ENCODE peak calls at places on chromosomes 4 and X, in ten cellular contexts. Y is uterus, M is neural progenitor cell, W is heart right ventricle, D is mammary epithelial cell, T is hepatocyte, R is testis, Z is GM23338, E is tibial artery, U is dorsolateral prefrontal cortex. F is an unnamed sample.

GRCh38 chr4:53598483-53598882 is 7.2 kb upstream of the LNX1 start:
- DNase-seq in Y (no peak), M (no peak), W (no peak), D (no peak), T (no peak), R (no peak), Z (no peak), E (no peak), U (no peak), F (no peak)

GRCh38 chr4:110751991-110752390 is 129.1 kb upstream of the PITX2 start:
- DNase-seq in Y (no peak), M (no peak), W (no peak), D (no peak), T (no peak), R (no peak), Z (no peak), E (no peak), U (no peak), F (no peak)

GRCh38 chr4:156217236-156217635 is 263.6 kb upstream of the CTSO start:
- DNase-seq in Y (no peak), M (no peak), W (no peak), D (no peak), T (no peak), R (no peak), Z (no peak), E (no peak), U (no peak), F (no peak)

GRCh38 chr4:8277356-8278008 is 7.9 kb downstream of the HTRA3 start:
- DNase-seq in Y (no peak), M (no peak), W (no peak), D (no peak), T (no peak), R (no peak), Z (no peak), E (no peak), U (no peak), F (no peak)

GRCh38 chr4:117479673-117480072 is 394.3 kb upstream of the TRAM1L1 start:
- DNase-seq in Y (no peak), M (no peak), W (no peak), D (peak), T (no peak), R (no peak), Z (no peak), E (no peak), U (no peak), F (no peak)

GRCh38 chrX:82081027-82081426 is 879.1 kb downstream of the SH3BGRL start:
- DNase-seq in Y (no peak), M (peak), W (no peak), D (no peak), T (no peak), R (peak), Z (peak), E (no peak), U (no peak), F (no peak)

GRCh38 chrX:54048413-54048812 is 4.1 kb upstream of the PHF8 start:
- DNase-seq in Y (no peak), M (peak), W (no peak), D (no peak), T (no peak), R (no peak), Z (no peak), E (no peak), U (no peak), F (no peak)

GRCh38 chr4:72314869-72315268 is 254.2 kb downstream of the ADAMTS3 start:
- DNase-seq in Y (no peak), M (no peak), W (peak), D (peak), T (peak), R (no peak), Z (no peak), E (no peak), U (no peak), F (peak)

GRCh38 chr4:138839574-138839973 is 176.0 kb upstream of the NOCT start:
- DNase-seq in Y (no peak), M (no peak), W (no peak), D (no peak), T (no peak), R (no peak), Z (no peak), E (no peak), U (no peak), F (no peak)

GRCh38 chr4:169438057-169438480 is 167.3 kb upstream of the SH3RF1 start:
- DNase-seq in Y (no peak), M (no peak), W (no peak), D (no peak), T (peak), R (no peak), Z (no peak), E (no peak), U (no peak), F (no peak)

GRCh38 chr4:75249739-75250138 is 264.5 kb downstream of the RCHY1 start:
- DNase-seq in Y (no peak), M (no peak), W (no peak), D (no peak), T (no peak), R (no peak), Z (no peak), E (no peak), U (no peak), F (no peak)
- H3K27ac ChIP-seq in Y (no peak), M (no peak), W (no peak), D (no peak), T (peak), R (no peak), Z (no peak), E (no peak), U (no peak), F (no peak)

DNA sequence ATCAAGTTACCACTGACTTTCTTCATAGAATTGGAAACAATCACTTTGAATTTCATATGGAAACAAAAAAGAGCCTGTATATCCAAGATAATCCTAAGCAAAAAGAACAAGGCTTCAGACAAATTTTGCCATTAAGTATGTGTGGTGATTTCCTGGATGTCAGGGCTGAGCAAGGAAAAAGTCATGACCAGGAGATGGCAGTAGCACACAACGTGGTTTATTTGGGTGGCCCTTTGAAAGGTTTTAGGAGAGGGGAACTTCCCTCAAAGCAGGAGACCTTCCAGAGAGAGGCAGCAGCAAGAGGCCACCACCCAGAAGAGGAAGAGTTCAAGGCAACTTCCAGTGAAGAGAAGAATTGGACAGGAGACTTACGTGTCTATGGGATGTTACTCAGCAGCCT is 18.1 kb upstream of the ZXDB start:
- DNase-seq in Y (no peak), M (peak), W (no peak), D (no peak), T (no peak), R (no peak), Z (peak), E (no peak), U (no peak), F (no peak)
- TF ChIP-seq CTCF in Y (no peak), M (peak), W (no peak), D (peak), T (peak), R (no peak), Z (peak), E (peak), U (peak), F (peak)

GRCh38 chr4:36324808-36325207 is 43.4 kb downstream of the DTHD1 start:
- DNase-seq in Y (no peak), M (no peak), W (no peak), D (no peak), T (no peak), R (no peak), Z (no peak), E (no peak), U (no peak), F (no peak)

GRCh38 chr4:36323801-36324419 is 42.5 kb downstream of the DTHD1 start:
- DNase-seq in Y (no peak), M (no peak), W (no peak), D (no peak), T (no peak), R (no peak), Z (no peak), E (no peak), U (no peak), F (no peak)

GRCh38 chr4:36325916-36326315 is 44.5 kb downstream of the DTHD1 start:
- DNase-seq in Y (no peak), M (no peak), W (no peak), D (no peak), T (no peak), R (no peak), Z (no peak), E (no peak), U (no peak), F (no peak)

GRCh38 chr4:36326610-36327009 is 45.2 kb downstream of the DTHD1 start:
- DNase-seq in Y (no peak), M (no peak), W (no peak), D (peak), T (no peak), R (no peak), Z (no peak), E (no peak), U (no peak), F (no peak)

DNA sequence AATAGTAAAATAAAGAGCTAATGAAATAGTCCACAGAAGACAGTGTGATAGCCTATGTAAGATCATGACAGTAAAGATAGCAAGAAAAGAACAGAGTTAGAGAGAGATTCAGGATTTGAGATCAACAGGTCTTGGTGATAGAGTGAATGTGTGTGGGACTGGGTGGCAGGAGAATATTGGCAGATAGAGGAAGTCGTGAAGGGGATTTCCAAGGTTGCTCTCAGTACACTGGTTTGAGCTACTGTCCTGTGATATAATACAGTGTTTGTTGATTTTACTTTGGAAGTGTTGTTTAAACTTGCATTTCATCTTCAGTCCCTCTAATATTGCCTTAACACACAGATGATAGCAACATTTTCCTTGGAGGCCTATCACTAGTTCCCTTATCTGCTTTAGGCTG is 44.1 kb downstream of the DTHD1 start:
- DNase-seq in Y (no peak), M (no peak), W (no peak), D (no peak), T (no peak), R (no peak), Z (no peak), E (no peak), U (no peak), F (no peak)
- H3K27ac ChIP-seq in Y (no peak), M (no peak), W (no peak), D (no peak), T (no peak), R (no peak), Z (no peak), E (no peak), U (no peak), F (no peak)

DNA sequence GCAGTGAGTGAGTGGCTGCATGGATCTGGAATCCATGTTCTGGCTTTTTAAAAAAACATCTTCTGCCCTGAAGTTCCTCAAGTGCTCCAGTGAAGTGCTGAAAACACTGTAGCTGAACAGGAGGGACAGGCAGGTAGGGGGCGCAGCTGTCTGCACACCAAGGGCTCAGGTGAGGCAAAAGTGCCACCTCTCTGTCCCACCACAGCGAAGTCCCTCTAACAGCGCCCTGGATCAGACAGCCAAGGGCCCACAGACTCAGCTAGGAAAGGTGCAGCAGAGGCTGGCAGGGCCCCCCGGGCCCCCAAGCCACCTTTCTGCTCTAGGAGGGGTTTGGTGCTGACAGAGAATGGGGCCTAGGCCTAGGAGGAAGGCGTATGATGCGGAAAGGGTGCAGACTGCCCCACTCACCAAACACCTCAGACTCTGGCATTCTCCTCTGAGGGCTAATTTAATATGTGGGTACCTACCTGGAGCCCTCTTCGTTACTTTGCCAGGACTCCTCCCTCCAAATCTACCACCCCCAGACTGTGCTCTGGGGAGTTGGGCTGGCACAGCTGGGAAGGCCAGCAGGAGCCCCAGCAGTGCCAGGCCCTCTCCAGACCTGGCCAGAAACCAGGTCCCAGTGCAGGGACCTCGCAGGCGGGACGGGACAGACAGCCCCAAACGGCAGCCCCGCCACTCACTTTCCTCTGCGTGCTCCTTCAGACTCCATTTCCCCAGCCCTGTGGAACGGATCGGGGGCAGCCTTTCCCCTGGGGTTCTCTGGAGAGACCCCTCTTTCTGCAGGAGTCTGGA is 73.7 kb downstream of the ENPP6 start:
- DNase-seq in Y (no peak), M (no peak), W (no peak), D (no peak), T (no peak), R (no peak), Z (peak), E (no peak), U (no peak), F (no peak)
- TF ChIP-seq CTCF in Y (no peak), M (peak), W (no peak), D (no peak), T (no peak), R (no peak), Z (peak), E (no peak), U (no peak), F (no peak)

DNA sequence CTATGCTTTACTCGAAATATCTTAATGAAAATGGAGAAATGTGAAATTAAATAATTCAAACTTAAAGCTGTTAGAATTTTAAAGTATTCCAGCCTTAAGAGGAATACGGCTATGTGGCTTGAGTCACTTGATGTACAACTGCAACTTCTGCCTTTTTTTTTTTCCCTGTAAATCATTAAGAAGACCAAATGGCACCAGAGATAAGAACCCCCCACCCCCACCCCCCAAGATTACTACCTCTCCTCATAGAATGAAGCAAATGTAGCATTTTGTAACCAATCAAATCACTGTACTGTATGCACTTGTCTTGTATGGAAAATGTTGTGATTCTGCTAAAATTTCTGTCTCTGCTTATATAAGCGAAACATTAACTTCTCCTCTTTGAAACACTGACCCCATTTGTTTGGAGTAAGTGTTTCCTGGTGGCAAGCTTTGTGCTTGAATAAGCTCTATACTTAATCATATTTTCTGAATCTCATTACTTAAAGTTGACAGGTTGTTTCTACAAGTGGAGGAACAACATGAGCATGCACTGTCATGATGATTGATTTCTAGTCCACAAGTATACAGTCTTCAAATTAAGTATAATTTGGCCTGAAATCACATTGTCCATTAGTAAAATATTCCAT is 104.2 kb upstream of the BMP2K start:
- DNase-seq in Y (no peak), M (no peak), W (no peak), D (no peak), T (no peak), R (no peak), Z (no peak), E (no peak), U (no peak), F (no peak)
- H3K27ac ChIP-seq in Y (no peak), M (no peak), W (no peak), D (no peak), T (peak), R (no peak), Z (no peak), E (no peak), U (no peak), F (no peak)